ENCODE peak calls at places on chromosomes 11 and 22, in seven cellular contexts. P, O, J, F, H, V and K are unnamed samples.

GRCh38 chr11:86116386-86116726 is 47.5 kb upstream of the PICALM start:
- DNase-seq in P (no peak), O (no peak), J (no peak), F (peak; percentile 69), H (no peak), V (no peak), K (no peak)

GRCh38 chr11:86624366-86624765 is 48.0 kb downstream of the ME3 start:
- DNase-seq in P (no peak), O (no peak), J (no peak), F (no peak), H (no peak), V (no peak), K (no peak)

GRCh38 chr11:92302766-92303165 is 78.1 kb downstream of the FAT3 start:
- DNase-seq in P (no peak), O (no peak), J (no peak), F (no peak), H (no peak), V (no peak), K (no peak)

GRCh38 chr11:33893711-33894401 is 2.0 kb upstream of the LMO2 start:
- DNase-seq in P (no peak), O (no peak), J (no peak), F (no peak), H (no peak), V (no peak), K (no peak)

GRCh38 chr22:39273950-39274887 is 29.4 kb upstream of the PDGFB start:
- DNase-seq in P (no peak), O (no peak), J (no peak), F (no peak), H (no peak), V (no peak), K (no peak)

GRCh38 chr11:19644316-19644715 is 68.3 kb upstream of the NAV2 start:
- DNase-seq in P (no peak), O (no peak), J (no peak), F (no peak), H (no peak), V (no peak), K (no peak)

GRCh38 chr11:61531033-61531432 is 22.5 kb downstream of the LRRC10B start:
- DNase-seq in P (no peak), O (no peak), J (no peak), F (no peak), H (no peak), V (no peak), K (no peak)

GRCh38 chr11:64097468-64098317 is 62.0 kb downstream of the FLRT1 start:
- DNase-seq in P (no peak), O (no peak), J (no peak), F (no peak), H (no peak), V (no peak), K (no peak)

GRCh38 chr22:28181332-28181731 is 262.3 kb upstream of the PITPNB start:
- DNase-seq in P (no peak), O (no peak), J (no peak), F (no peak), H (no peak), V (no peak), K (no peak)

GRCh38 chr11:67060111-67060522 is 3.5 kb downstream of the RHOD start:
- DNase-seq in P (no peak), O (no peak), J (no peak), F (peak; percentile 91), H (no peak), V (no peak), K (peak; percentile 75)

GRCh38 chr22:48496226-48496845 is 1331.3 kb downstream of the BRD1 start:
- DNase-seq in P (peak; percentile 5), O (no peak), J (no peak), F (no peak), H (no peak), V (no peak), K (no peak)

GRCh38 chr22:32819120-32819519 is 17.6 kb downstream of the TIMP3 start:
- DNase-seq in P (no peak), O (no peak), J (no peak), F (no peak), H (no peak), V (no peak), K (no peak)

GRCh38 chr11:10275714-10276113 is 18.3 kb downstream of the SBF2 start:
- DNase-seq in P (no peak), O (no peak), J (no peak), F (no peak), H (no peak), V (no peak), K (no peak)

GRCh38 chr11:26070981-26071380 is 260.9 kb upstream of the ANO3 start:
- DNase-seq in P (no peak), O (no peak), J (no peak), F (no peak), H (no peak), V (no peak), K (no peak)

GRCh38 chr11:36374726-36375125 is 78.6 kb downstream of the PRR5L start:
- DNase-seq in P (no peak), O (no peak), J (no peak), F (no peak), H (no peak), V (no peak), K (no peak)